ENCODE peak calls at places on chromosomes 5 and 9, in eight cellular contexts. K, H, E, F, L, Q, R and V are unnamed samples.

GRCh38 chr9:90808226-90808797 is 6.7 kb downstream of the SYK start:
- DNase-seq in K (no peak), H (no peak), E (no peak), F (no peak), L (no peak), Q (no peak), R (no peak), V (no peak)

GRCh38 chr9:132744881-132745761 is 74.9 kb downstream of the GTF3C4 start:
- DNase-seq in K (peak; percentile 73), H (no peak), E (no peak), F (no peak), L (no peak), Q (no peak), R (no peak), V (no peak)

GRCh38 chr9:132383462-132383883 is 23.2 kb downstream of the TTF1 start:
- DNase-seq in K (no peak), H (no peak), E (no peak), F (no peak), L (no peak), Q (no peak), R (no peak), V (peak; percentile 76)

GRCh38 chr5:148033138-148033537 is 30.6 kb upstream of the SPINK5 start:
- DNase-seq in K (no peak), H (no peak), E (peak; percentile 97), F (no peak), L (no peak), Q (no peak), R (peak; percentile 4), V (no peak)

GRCh38 chr9:93268551-93269314 is 84.8 kb downstream of the WNK2 start:
- DNase-seq in K (no peak), H (no peak), E (no peak), F (no peak), L (no peak), Q (no peak), R (no peak), V (peak; percentile 15)

GRCh38 chr9:3941758-3942157 is 358.1 kb downstream of the GLIS3 start:
- DNase-seq in K (no peak), H (no peak), E (no peak), F (no peak), L (no peak), Q (no peak), R (no peak), V (no peak)

GRCh38 chr9:104858271-104858670 is 69.7 kb downstream of the ABCA1 start:
- DNase-seq in K (no peak), H (no peak), E (peak; percentile 83), F (no peak), L (peak; percentile 88), Q (no peak), R (no peak), V (no peak)

GRCh38 chr5:17224858-17225436 is 7.5 kb downstream of the BASP1 start:
- DNase-seq in K (no peak), H (no peak), E (peak; percentile 57), F (no peak), L (peak; percentile 73), Q (no peak), R (no peak), V (peak; percentile 81)

GRCh38 chr5:122362361-122362760 is 50.3 kb downstream of the SNCAIP start:
- DNase-seq in K (peak; percentile 73), H (no peak), E (no peak), F (no peak), L (no peak), Q (no peak), R (no peak), V (no peak)

GRCh38 chr5:107517185-107517868 is 153.4 kb downstream of the EFNA5 start:
- DNase-seq in K (no peak), H (no peak), E (no peak), F (no peak), L (no peak), Q (no peak), R (no peak), V (peak; percentile 55)

GRCh38 chr5:176436641-176437040 is 11.5 kb upstream of the FAF2 start:
- DNase-seq in K (no peak), H (no peak), E (peak; percentile 85), F (no peak), L (peak; percentile 52), Q (no peak), R (no peak), V (no peak)

GRCh38 chr9:98577446-98577845 is 131.3 kb downstream of the GABBR2 start:
- DNase-seq in K (no peak), H (no peak), E (no peak), F (no peak), L (no peak), Q (peak; percentile 20), R (no peak), V (no peak)

GRCh38 chr9:13689925-13690324 is 410.4 kb upstream of the MPDZ start:
- DNase-seq in K (no peak), H (no peak), E (peak; percentile 77), F (no peak), L (no peak), Q (no peak), R (no peak), V (no peak)

GRCh38 chr9:133706651-133707050 is 31.5 kb downstream of the SARDH start:
- DNase-seq in K (no peak), H (no peak), E (no peak), F (no peak), L (no peak), Q (no peak), R (no peak), V (no peak)

GRCh38 chr5:31106742-31107546 is 86.5 kb upstream of the CDH6 start:
- DNase-seq in K (peak; percentile 2), H (no peak), E (peak; percentile 71), F (no peak), L (peak; percentile 1), Q (no peak), R (no peak), V (no peak)

GRCh38 chr5:1380910-1381309 is 36.0 kb upstream of the CLPTM1L start:
- DNase-seq in K (no peak), H (no peak), E (no peak), F (no peak), L (no peak), Q (no peak), R (no peak), V (no peak)
- H3K4me3 ChIP-seq in K (no peak overlapping the region), H (no peak overlapping the region), E (no peak overlapping the region), F (no peak overlapping the region), L (no peak overlapping the region), Q (no peak overlapping the region), R (no peak overlapping the region), V (no peak overlapping the region)

GRCh38 chr5:53963958-53964357 is 346.4 kb downstream of the ARL15 start:
- DNase-seq in K (no peak), H (no peak), E (no peak), F (no peak), L (no peak), Q (no peak), R (peak; percentile 10), V (no peak)
- TF ChIP-seq CTCF in K (no peak), H (no peak), E (peak; percentile 5), F (no peak), L (no peak), Q (peak; percentile 30), R (no peak), V (peak; percentile 1)

GRCh38 chr9:36137392-36138004 is 965 bp downstream of the GLIPR2 start:
- DNase-seq in K (peak; percentile 5), H (no peak), E (no peak), F (no peak), L (peak; percentile 33), Q (no peak), R (no peak), V (no peak)
- H3K4me3 ChIP-seq in K (peak overlapping the region; percentile 85), H (peak overlapping the region; percentile 79), E (no peak overlapping the region), F (peak overlapping the region; percentile 68), L (peak overlapping the region; percentile 54), Q (peak overlapping the region; percentile 45), R (peak overlapping the region; percentile 78), V (peak overlapping the region; percentile 49)

GRCh38 chr5:35815089-35815936 is 41.4 kb upstream of the IL7R start:
- DNase-seq in K (peak; percentile 40), H (no peak), E (peak; percentile 43), F (no peak), L (no peak), Q (no peak), R (peak; percentile 27), V (peak; percentile 41)
- TF ChIP-seq CTCF in K (peak; percentile 30), H (peak; percentile 46), E (peak; percentile 62), F (no peak), L (peak; percentile 30), Q (peak; percentile 62), R (no peak), V (peak; percentile 25)

GRCh38 chr9:130430734-130431535 is 13.8 kb upstream of the ASS1 start:
- DNase-seq in K (no peak), H (peak; percentile 31), E (no peak), F (no peak), L (no peak), Q (peak; percentile 54), R (no peak), V (no peak)

GRCh38 chr9:130432796-130433167 is 12.0 kb upstream of the ASS1 start:
- DNase-seq in K (no peak), H (no peak), E (no peak), F (no peak), L (no peak), Q (no peak), R (no peak), V (no peak)

GRCh38 chr9:130433168-130433946 is 11.4 kb upstream of the ASS1 start:
- DNase-seq in K (peak; percentile 83), H (peak; percentile 63), E (no peak), F (no peak), L (no peak), Q (peak; percentile 63), R (peak; percentile 68), V (peak; percentile 18)

GRCh38 chr9:130431536-130432303 is 13.0 kb upstream of the ASS1 start:
- DNase-seq in K (no peak), H (no peak), E (no peak), F (no peak), L (no peak), Q (peak; percentile 59), R (no peak), V (no peak)

DNA sequence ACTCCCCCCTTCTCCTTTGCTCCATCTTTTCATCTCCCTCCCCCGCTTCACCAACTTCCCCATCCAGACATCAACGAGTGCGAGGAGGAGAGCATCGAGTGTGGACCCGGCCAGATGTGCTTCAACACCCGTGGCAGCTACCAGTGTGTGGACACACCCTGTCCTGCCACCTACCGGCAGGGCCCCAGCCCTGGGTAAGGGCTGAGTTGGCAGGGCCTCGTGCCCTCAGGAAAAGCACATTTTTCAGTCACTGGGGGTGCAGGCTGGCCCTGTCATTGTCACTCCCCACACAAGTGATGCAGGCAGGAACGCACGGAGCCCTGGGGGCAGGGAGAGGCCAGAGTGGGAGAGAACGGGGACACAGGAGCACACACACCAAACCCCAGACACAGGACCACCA is 12.4 kb upstream of the ASS1 start:
- DNase-seq in K (no peak), H (peak; percentile 26), E (no peak), F (no peak), L (no peak), Q (no peak), R (no peak), V (no peak)
- H3K4me3 ChIP-seq in K (no peak overlapping the region), H (no peak overlapping the region), E (no peak overlapping the region), F (no peak overlapping the region), L (no peak overlapping the region), Q (no peak overlapping the region), R (no peak overlapping the region), V (no peak overlapping the region)

GRCh38 chr9:36148652-36149051 is 12.1 kb downstream of the GLIPR2 start:
- DNase-seq in K (no peak), H (peak; percentile 97), E (peak; percentile 58), F (peak; percentile 98), L (peak; percentile 99), Q (peak; percentile 91), R (peak; percentile 85), V (peak; percentile 97)
- TF ChIP-seq CTCF in K (peak; percentile 4), H (no peak), E (no peak), F (no peak), L (no peak), Q (no peak), R (no peak), V (no peak)